ENCODE peak calls at places on chromosomes 16 and 17, in ten cellular contexts. F is H9; Q is tibial artery; M is caudate nucleus; L is transverse colon; S is A549; G is ovary; P is naive thymus-derived CD4-positive, alpha-beta T cell; O is spleen; H is colonic mucosa. W is an unnamed sample.

GRCh38 chr17:2410951-2411350 is 10.1 kb upstream of the MNT start:
- DNase-seq in G (peak), L (no peak), Q (no peak), H (no peak), O (no peak), P (no peak), F (no peak), S (no peak), M (no peak), W (no peak)

GRCh38 chr17:13851889-13852288 is 217.4 kb upstream of the COX10 start:
- DNase-seq in G (no peak), L (no peak), H (no peak), P (no peak), O (no peak), M (no peak), S (no peak), F (no peak), Q (no peak), W (no peak)

GRCh38 chr17:81518785-81519283 is 6.2 kb upstream of the ACTG1 start:
- DNase-seq in O (peak), L (peak), M (no peak), P (no peak), F (no peak), S (peak), H (peak), Q (peak), G (peak), W (peak)

GRCh38 chr16:56980792-56981724 is 8.3 kb upstream of the NLRC5 start:
- DNase-seq in M (no peak), O (no peak), P (no peak), G (no peak), H (no peak), L (no peak), F (no peak), S (no peak), Q (no peak), W (no peak)

GRCh38 chr17:76506408-76507328 is 5.4 kb upstream of the RHBDF2 start:
- DNase-seq in M (peak), F (peak), L (peak), S (peak), P (peak), G (peak), Q (peak), O (peak), H (peak), W (peak)

GRCh38 chr17:51371732-51372151 is 111.4 kb downstream of the UTP18 start:
- DNase-seq in L (no peak), G (no peak), M (peak), Q (no peak), F (peak), P (peak), S (peak), H (peak), O (no peak), W (no peak)

GRCh38 chr16:55567382-55567781 is 898 bp downstream of the CAPNS2 start:
- DNase-seq in P (no peak), F (no peak), O (no peak), H (no peak), M (no peak), Q (no peak), L (no peak), G (no peak), S (no peak), W (no peak)

GRCh38 chr16:89268585-89268984 is 51.1 kb downstream of the ZNF778 start:
- DNase-seq in M (no peak), L (no peak), Q (peak), S (no peak), F (no peak), H (no peak), O (peak), G (no peak), P (no peak), W (peak)

GRCh38 chr17:50866261-50866949 is at the start of gene TOB1:
- DNase-seq in P (peak), H (peak), S (peak), L (peak), F (peak), Q (peak), M (peak), G (peak), O (peak), W (peak)

GRCh38 chr17:376936-377863 is 24.6 kb upstream of the RPH3AL start:
- DNase-seq in O (peak), M (no peak), L (no peak), Q (peak), G (no peak), S (no peak), F (no peak), P (no peak), H (no peak), W (no peak)

GRCh38 chr16:74226361-74226979 is 70.1 kb upstream of the PSMD7 start:
- DNase-seq in P (no peak), M (no peak), F (no peak), O (no peak), H (no peak), S (no peak), L (no peak), Q (no peak), G (no peak), W (no peak)

GRCh38 chr17:79545251-79546005 is 65.4 kb downstream of the RBFOX3 start:
- DNase-seq in H (no peak), S (no peak), P (no peak), G (no peak), M (no peak), O (peak), Q (no peak), F (no peak), L (no peak), W (no peak)

GRCh38 chr16:4747906-4748681 is 13.8 kb downstream of the DNAAF8 start:
- DNase-seq in Q (no peak), M (no peak), P (peak), H (no peak), G (no peak), L (no peak), F (no peak), O (no peak), S (no peak), W (no peak)

GRCh38 chr16:87099001-87099740 is 218.0 kb downstream of the C16orf95 start:
- DNase-seq in O (no peak), L (no peak), G (no peak), H (no peak), M (no peak), S (no peak), F (no peak), P (no peak), Q (no peak), W (no peak)

GRCh38 chr17:42677921-42678781 is 1.4 kb upstream of the PLEKHH3 start:
- DNase-seq in G (peak), Q (peak), F (peak), M (peak), H (peak), L (peak), O (peak), P (peak), S (peak), W (peak)

GRCh38 chr17:42679001-42679491 is 2.3 kb upstream of the PLEKHH3 start:
- DNase-seq in Q (peak), P (peak), O (no peak), H (peak), F (peak), S (peak), G (peak), M (no peak), L (peak), W (no peak)

GRCh38 chr17:42681976-42682375 is 333 bp upstream of the CCR10 start:
- DNase-seq in H (no peak), Q (no peak), M (no peak), G (no peak), L (no peak), F (no peak), S (no peak), O (no peak), P (no peak), W (no peak)

GRCh38 chr17:42679492-42680330 is 1.9 kb downstream of the CCR10 start:
- DNase-seq in H (peak), Q (peak), P (peak), L (peak), M (peak), O (peak), S (peak), F (peak), G (peak), W (peak)

GRCh38 chr17:42680331-42680808 is 1.3 kb downstream of the CCR10 start:
- DNase-seq in M (no peak), G (no peak), S (no peak), L (peak), H (no peak), O (no peak), P (no peak), F (peak), Q (peak), W (no peak)
- H3K27ac ChIP-seq in M (peak), G (peak), S (peak), L (peak), H (peak), O (peak), P (no peak), F (no peak), Q (peak), W (no peak)

DNA sequence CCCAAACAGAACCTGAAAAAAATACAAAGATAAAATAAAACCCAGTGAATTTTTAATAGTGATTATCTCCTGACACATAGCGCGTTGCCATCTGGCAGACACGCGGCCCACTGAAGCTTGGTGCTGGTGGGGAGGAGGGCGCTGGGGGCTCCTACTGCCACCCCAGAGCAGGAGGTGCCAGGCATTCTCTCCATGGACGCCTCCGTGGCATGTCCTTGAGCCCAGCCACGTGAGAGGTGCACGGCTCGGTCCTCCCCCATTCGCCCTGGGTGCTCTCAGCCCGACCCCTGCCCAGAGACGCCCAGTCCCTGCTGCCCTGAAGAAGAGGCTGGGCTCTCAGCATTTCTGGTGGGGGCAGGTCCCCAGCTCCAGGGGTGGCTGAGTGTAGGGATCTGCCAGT is 142.2 kb upstream of the GSE1 start:
- DNase-seq in G (no peak), L (no peak), S (no peak), M (no peak), O (no peak), Q (no peak), P (no peak), F (no peak), H (no peak), W (no peak)
- H3K27ac ChIP-seq in G (no peak), L (no peak), S (no peak), M (no peak), O (no peak), Q (no peak), P (no peak), F (no peak), H (no peak), W (no peak)

GRCh38 chr16:58381661-58382060 is 10.6 kb upstream of the GINS3 start:
- DNase-seq in H (no peak), L (no peak), M (no peak), S (no peak), P (no peak), O (no peak), Q (no peak), F (no peak), G (no peak), W (no peak)

GRCh38 chr16:58379736-58380135 is 12.5 kb upstream of the GINS3 start:
- DNase-seq in G (no peak), F (no peak), L (no peak), S (no peak), O (no peak), P (no peak), H (no peak), M (no peak), Q (no peak), W (no peak)

GRCh38 chr16:58384437-58385055 is 7.7 kb upstream of the GINS3 start:
- DNase-seq in M (no peak), H (no peak), F (no peak), O (no peak), L (no peak), G (no peak), Q (no peak), S (no peak), P (no peak), W (no peak)

GRCh38 chr16:58389724-58390123 is 2.5 kb upstream of the GINS3 start:
- DNase-seq in G (no peak), P (no peak), F (no peak), S (no peak), H (no peak), O (no peak), Q (no peak), M (no peak), L (no peak), W (no peak)

GRCh38 chr16:58385218-58385773 is 7.0 kb upstream of the GINS3 start:
- DNase-seq in L (no peak), P (no peak), Q (no peak), M (no peak), O (no peak), H (no peak), G (no peak), F (no peak), S (no peak), W (no peak)
- H3K27ac ChIP-seq in L (no peak), P (no peak), Q (no peak), M (no peak), O (no peak), H (no peak), G (no peak), F (no peak), S (no peak), W (no peak)

DNA sequence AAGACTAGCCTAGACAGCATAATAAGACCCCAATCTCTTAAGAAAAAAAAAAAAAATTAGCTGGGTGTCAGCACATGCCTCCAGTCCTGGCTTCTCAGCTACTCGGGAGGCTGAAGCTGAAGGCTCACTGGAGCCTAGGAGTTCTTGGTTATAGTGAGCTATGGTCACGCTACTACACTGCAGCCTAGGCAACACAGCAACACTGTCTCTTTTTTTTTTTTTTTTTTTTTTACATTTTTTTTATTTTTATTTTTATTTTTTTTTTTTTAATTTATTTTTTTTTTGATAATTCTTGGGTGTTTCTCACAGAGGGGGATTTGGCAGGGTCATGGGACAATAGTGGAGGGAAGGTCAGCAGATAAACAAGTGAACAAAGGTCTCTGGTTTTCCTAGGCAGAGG is 4.1 kb downstream of the ORC6 start:
- DNase-seq in O (no peak), G (no peak), M (no peak), L (no peak), Q (no peak), H (no peak), F (no peak), S (no peak), P (no peak), W (no peak)
- H3K27ac ChIP-seq in O (no peak), G (no peak), M (no peak), L (no peak), Q (no peak), H (no peak), F (no peak), S (no peak), P (no peak), W (no peak)

GRCh38 chr17:47221154-47221553 is 12.0 kb downstream of the MYL4 start:
- DNase-seq in L (no peak), P (no peak), Q (no peak), G (no peak), H (no peak), O (no peak), F (no peak), S (no peak), M (no peak), W (no peak)

GRCh38 chr17:47218896-47219430 is 9.8 kb downstream of the MYL4 start:
- DNase-seq in G (no peak), Q (no peak), S (no peak), M (no peak), L (no peak), P (no peak), F (no peak), H (no peak), O (no peak), W (no peak)

GRCh38 chr17:47219621-47220475 is 10.7 kb downstream of the MYL4 start:
- DNase-seq in G (no peak), O (no peak), P (no peak), S (no peak), L (no peak), F (no peak), Q (no peak), H (no peak), M (no peak), W (no peak)

GRCh38 chr17:47222032-47222431 is 12.9 kb downstream of the MYL4 start:
- DNase-seq in M (no peak), S (no peak), L (no peak), Q (no peak), O (no peak), F (no peak), P (no peak), G (no peak), H (no peak), W (no peak)

GRCh38 chr17:47220531-47220999 is 11.4 kb downstream of the MYL4 start:
- DNase-seq in O (no peak), S (no peak), P (no peak), F (no peak), Q (no peak), H (no peak), L (no peak), G (no peak), M (no peak), W (no peak)
- H3K27ac ChIP-seq in O (peak), S (no peak), P (no peak), F (no peak), Q (no peak), H (no peak), L (no peak), G (no peak), M (no peak), W (no peak)

GRCh38 chr17:7916383-7916677 is 241 bp upstream of the RNF227 start:
- DNase-seq in F (no peak), P (no peak), O (no peak), H (no peak), S (no peak), M (no peak), L (no peak), G (no peak), Q (no peak), W (no peak)

GRCh38 chr17:7915611-7916382 is at the start of gene RNF227:
- DNase-seq in L (peak), S (peak), M (peak), Q (peak), O (peak), H (peak), G (peak), F (peak), P (peak), W (peak)

GRCh38 chr17:7914771-7915610 is 1.1 kb downstream of the RNF227 start:
- DNase-seq in M (no peak), S (peak), P (no peak), H (no peak), Q (peak), G (no peak), F (no peak), L (peak), O (no peak), W (no peak)

GRCh38 chr17:7912927-7913524 is 3.1 kb downstream of the RNF227 start:
- DNase-seq in M (no peak), S (peak), F (peak), L (no peak), O (no peak), G (no peak), Q (no peak), P (peak), H (peak), W (peak)

DNA sequence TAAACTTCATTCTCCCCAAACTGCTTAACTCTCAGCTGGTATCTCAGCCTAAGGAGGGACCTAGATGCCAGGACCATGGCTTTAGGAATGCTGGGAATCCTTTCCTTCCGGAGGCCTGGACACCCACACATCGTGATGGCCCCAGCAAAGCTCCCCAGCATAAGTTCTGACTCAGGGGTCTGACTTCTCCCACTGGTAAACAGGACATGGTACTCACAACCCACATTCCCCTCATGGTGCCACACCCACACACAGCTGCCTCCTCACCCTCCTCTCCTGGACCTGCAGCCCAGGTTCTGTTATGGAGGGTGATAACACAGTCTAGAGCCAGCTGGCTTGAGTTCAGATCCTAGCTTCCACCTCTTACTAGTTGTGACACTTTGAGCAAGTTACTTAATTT is 710 bp upstream of the RNF227 start:
- DNase-seq in H (no peak), P (no peak), F (no peak), M (no peak), Q (no peak), G (no peak), S (no peak), O (no peak), L (no peak), W (peak)
- H3K27ac ChIP-seq in H (peak), P (peak), F (no peak), M (peak), Q (peak), G (peak), S (no peak), O (peak), L (peak), W (no peak)

GRCh38 chr17:39761861-39762496 is 24.2 kb downstream of the GRB7 start:
- DNase-seq in F (no peak), G (no peak), L (no peak), S (no peak), Q (no peak), H (no peak), M (no peak), P (no peak), O (no peak), W (no peak)

GRCh38 chr17:39767147-39767546 is 29.4 kb downstream of the GRB7 start:
- DNase-seq in G (no peak), M (no peak), H (no peak), F (no peak), P (no peak), L (no peak), Q (no peak), S (no peak), O (no peak), W (no peak)

GRCh38 chr17:39763046-39763800 is 25.5 kb downstream of the GRB7 start:
- DNase-seq in S (no peak), M (no peak), P (no peak), H (no peak), F (no peak), L (no peak), G (no peak), Q (no peak), O (no peak), W (no peak)

GRCh38 chr17:39765766-39766165 is 28.0 kb downstream of the GRB7 start:
- DNase-seq in M (no peak), O (no peak), F (no peak), L (no peak), G (no peak), Q (no peak), P (no peak), H (no peak), S (no peak), W (no peak)

GRCh38 chr17:39765159-39765558 is 27.4 kb downstream of the GRB7 start:
- DNase-seq in P (no peak), Q (no peak), G (no peak), M (no peak), O (no peak), L (no peak), S (no peak), H (no peak), F (no peak), W (no peak)
- H3K27ac ChIP-seq in P (peak), Q (no peak), G (no peak), M (no peak), O (peak), L (no peak), S (no peak), H (no peak), F (no peak), W (no peak)